ENCODE peak calls at places on chromosomes 7 and 10, in nine cellular contexts. One of them, this sample, is unnamed.

GRCh38 chr10:77274046-77274795 is 363.4 kb downstream of the KCNMA1 start:
- DNase-seq in uterus: peak; percentile 65
- DNase-seq in PC-3: peak; percentile 100
- DNase-seq in A549: no peak
- DNase-seq in gastrocnemius medialis: no peak
- DNase-seq in transverse colon: no peak
- DNase-seq in tibial artery: no peak
- DNase-seq in lower lobe of right lung: no peak
- DNase-seq in breast epithelium: no peak
- DNase-seq in this sample: no peak

GRCh38 chr10:113562108-113562507 is 9.3 kb downstream of the HABP2 start:
- DNase-seq in uterus: no peak
- DNase-seq in PC-3: no peak
- DNase-seq in A549: no peak
- DNase-seq in gastrocnemius medialis: peak; percentile 55
- DNase-seq in transverse colon: no peak
- DNase-seq in tibial artery: no peak
- DNase-seq in lower lobe of right lung: no peak
- DNase-seq in breast epithelium: no peak
- DNase-seq in this sample: no peak

GRCh38 chr10:128286413-128287097 is 160.3 kb upstream of the MKI67 start:
- DNase-seq in uterus: no peak
- DNase-seq in PC-3: no peak
- DNase-seq in A549: no peak
- DNase-seq in gastrocnemius medialis: no peak
- DNase-seq in transverse colon: no peak
- DNase-seq in tibial artery: no peak
- DNase-seq in lower lobe of right lung: no peak
- DNase-seq in breast epithelium: no peak
- DNase-seq in this sample: no peak

GRCh38 chr7:79872171-79872570 is 262.5 kb upstream of the GNAI1 start:
- DNase-seq in uterus: no peak
- DNase-seq in PC-3: no peak
- DNase-seq in A549: no peak
- DNase-seq in gastrocnemius medialis: no peak
- DNase-seq in transverse colon: no peak
- DNase-seq in tibial artery: no peak
- DNase-seq in lower lobe of right lung: no peak
- DNase-seq in breast epithelium: no peak
- DNase-seq in this sample: no peak

GRCh38 chr7:1592299-1592842 is 22.5 kb upstream of the PSMG3 start:
- DNase-seq in uterus: no peak
- DNase-seq in PC-3: no peak
- DNase-seq in A549: no peak
- DNase-seq in gastrocnemius medialis: no peak
- DNase-seq in transverse colon: no peak
- DNase-seq in tibial artery: no peak
- DNase-seq in lower lobe of right lung: no peak
- DNase-seq in breast epithelium: no peak
- DNase-seq in this sample: no peak

GRCh38 chr7:30880941-30881340 is 30.7 kb upstream of the AQP1 start:
- DNase-seq in uterus: no peak
- DNase-seq in PC-3: no peak
- DNase-seq in A549: no peak
- DNase-seq in gastrocnemius medialis: no peak
- DNase-seq in transverse colon: no peak
- DNase-seq in tibial artery: no peak
- DNase-seq in lower lobe of right lung: no peak
- DNase-seq in breast epithelium: no peak
- DNase-seq in this sample: no peak

GRCh38 chr10:84846646-84847045 is 518.3 kb downstream of the CCSER2 start:
- DNase-seq in uterus: no peak
- DNase-seq in PC-3: no peak
- DNase-seq in A549: no peak
- DNase-seq in gastrocnemius medialis: no peak
- DNase-seq in transverse colon: no peak
- DNase-seq in tibial artery: no peak
- DNase-seq in lower lobe of right lung: no peak
- DNase-seq in breast epithelium: no peak
- DNase-seq in this sample: no peak

GRCh38 chr7:28807396-28807994 is 150.6 kb downstream of the TRIL start:
- DNase-seq in uterus: no peak
- DNase-seq in PC-3: peak; percentile 54
- DNase-seq in A549: no peak
- DNase-seq in gastrocnemius medialis: no peak
- DNase-seq in transverse colon: no peak
- DNase-seq in tibial artery: no peak
- DNase-seq in lower lobe of right lung: no peak
- DNase-seq in breast epithelium: no peak
- DNase-seq in this sample: no peak

GRCh38 chr10:44386546-44387052 is 1.7 kb upstream of the CXCL12 start:
- DNase-seq in uterus: peak; percentile 68
- DNase-seq in PC-3: peak; percentile 73
- DNase-seq in A549: peak; percentile 48
- DNase-seq in gastrocnemius medialis: peak; percentile 55
- DNase-seq in transverse colon: peak; percentile 57
- DNase-seq in tibial artery: peak; percentile 77
- DNase-seq in lower lobe of right lung: no peak
- DNase-seq in breast epithelium: no peak
- DNase-seq in this sample: peak; percentile 4

GRCh38 chr7:139889186-139889871 is 60.3 kb downstream of the TBXAS1 start:
- DNase-seq in uterus: no peak
- DNase-seq in PC-3: peak; percentile 47
- DNase-seq in A549: no peak
- DNase-seq in gastrocnemius medialis: no peak
- DNase-seq in transverse colon: no peak
- DNase-seq in tibial artery: no peak
- DNase-seq in lower lobe of right lung: no peak
- DNase-seq in breast epithelium: no peak
- DNase-seq in this sample: no peak

GRCh38 chr10:117544729-117545140 is 2.2 kb downstream of the EMX2 start:
- DNase-seq in uterus: no peak
- DNase-seq in PC-3: no peak
- DNase-seq in A549: no peak
- DNase-seq in gastrocnemius medialis: no peak
- DNase-seq in transverse colon: no peak
- DNase-seq in tibial artery: peak; percentile 62
- DNase-seq in lower lobe of right lung: no peak
- DNase-seq in breast epithelium: no peak
- DNase-seq in this sample: no peak

GRCh38 chr7:89334785-89335184 is 539.2 kb upstream of the TEX47 start:
- DNase-seq in uterus: no peak
- DNase-seq in PC-3: peak; percentile 3
- DNase-seq in A549: peak; percentile 9
- DNase-seq in gastrocnemius medialis: no peak
- DNase-seq in transverse colon: no peak
- DNase-seq in tibial artery: no peak
- DNase-seq in lower lobe of right lung: no peak
- DNase-seq in breast epithelium: no peak
- DNase-seq in this sample: no peak

GRCh38 chr10:123993534-123994416 is 99.6 kb downstream of the CHST15 start:
- DNase-seq in uterus: no peak
- DNase-seq in PC-3: no peak
- DNase-seq in A549: no peak
- DNase-seq in gastrocnemius medialis: no peak
- DNase-seq in transverse colon: no peak
- DNase-seq in tibial artery: peak; percentile 60
- DNase-seq in lower lobe of right lung: no peak
- DNase-seq in breast epithelium: no peak
- DNase-seq in this sample: no peak

DNA sequence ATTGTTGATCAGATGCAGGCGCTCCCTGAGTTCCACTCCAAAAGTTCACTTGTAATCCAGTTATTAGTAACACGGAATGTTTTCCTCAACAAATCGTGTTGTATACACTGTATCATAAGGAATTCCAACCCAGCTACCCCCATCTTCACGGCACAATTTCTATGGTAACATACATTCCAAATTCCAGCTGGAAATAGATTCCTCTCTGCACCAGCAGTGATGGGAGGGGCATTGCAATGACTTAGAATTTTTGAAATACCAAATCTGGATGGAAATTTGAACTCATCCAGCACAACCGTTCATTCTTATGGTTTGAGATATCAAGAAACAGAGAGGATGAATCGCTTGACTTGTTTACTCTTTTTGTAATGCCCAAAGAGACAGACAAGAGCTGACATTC is 38.9 kb upstream of the RHEB start:
- DNase-seq in uterus: no peak
- DNase-seq in PC-3: no peak
- DNase-seq in A549: no peak
- DNase-seq in gastrocnemius medialis: no peak
- DNase-seq in transverse colon: no peak
- DNase-seq in tibial artery: no peak
- DNase-seq in lower lobe of right lung: no peak
- DNase-seq in breast epithelium: no peak
- DNase-seq in this sample: no peak
- H3K27ac ChIP-seq in uterus: no peak overlapping the region
- H3K27ac ChIP-seq in PC-3: no peak overlapping the region
- H3K27ac ChIP-seq in A549: no peak overlapping the region
- H3K27ac ChIP-seq in gastrocnemius medialis: no peak overlapping the region
- H3K27ac ChIP-seq in transverse colon: no peak overlapping the region
- H3K27ac ChIP-seq in tibial artery: no peak overlapping the region
- H3K27ac ChIP-seq in lower lobe of right lung: no peak overlapping the region
- H3K27ac ChIP-seq in breast epithelium: no peak overlapping the region
- H3K27ac ChIP-seq in this sample: no peak overlapping the region

GRCh38 chr10:101137271-101137670 is 6.2 kb downstream of the TLX1 start:
- DNase-seq in uterus: no peak
- DNase-seq in PC-3: no peak
- DNase-seq in A549: no peak
- DNase-seq in gastrocnemius medialis: no peak
- DNase-seq in transverse colon: no peak
- DNase-seq in tibial artery: no peak
- DNase-seq in lower lobe of right lung: no peak
- DNase-seq in breast epithelium: no peak
- DNase-seq in this sample: no peak

GRCh38 chr10:101140084-101140949 is 9.2 kb downstream of the TLX1 start:
- DNase-seq in uterus: no peak
- DNase-seq in PC-3: no peak
- DNase-seq in A549: no peak
- DNase-seq in gastrocnemius medialis: no peak
- DNase-seq in transverse colon: no peak
- DNase-seq in tibial artery: no peak
- DNase-seq in lower lobe of right lung: no peak
- DNase-seq in breast epithelium: no peak
- DNase-seq in this sample: no peak

GRCh38 chr10:101140950-101141621 is 10.0 kb downstream of the TLX1 start:
- DNase-seq in uterus: no peak
- DNase-seq in PC-3: no peak
- DNase-seq in A549: no peak
- DNase-seq in gastrocnemius medialis: no peak
- DNase-seq in transverse colon: no peak
- DNase-seq in tibial artery: no peak
- DNase-seq in lower lobe of right lung: no peak
- DNase-seq in breast epithelium: no peak
- DNase-seq in this sample: no peak

GRCh38 chr10:101138788-101139420 is 7.8 kb downstream of the TLX1 start:
- DNase-seq in uterus: no peak
- DNase-seq in PC-3: no peak
- DNase-seq in A549: no peak
- DNase-seq in gastrocnemius medialis: no peak
- DNase-seq in transverse colon: no peak
- DNase-seq in tibial artery: no peak
- DNase-seq in lower lobe of right lung: no peak
- DNase-seq in breast epithelium: no peak
- DNase-seq in this sample: no peak

DNA sequence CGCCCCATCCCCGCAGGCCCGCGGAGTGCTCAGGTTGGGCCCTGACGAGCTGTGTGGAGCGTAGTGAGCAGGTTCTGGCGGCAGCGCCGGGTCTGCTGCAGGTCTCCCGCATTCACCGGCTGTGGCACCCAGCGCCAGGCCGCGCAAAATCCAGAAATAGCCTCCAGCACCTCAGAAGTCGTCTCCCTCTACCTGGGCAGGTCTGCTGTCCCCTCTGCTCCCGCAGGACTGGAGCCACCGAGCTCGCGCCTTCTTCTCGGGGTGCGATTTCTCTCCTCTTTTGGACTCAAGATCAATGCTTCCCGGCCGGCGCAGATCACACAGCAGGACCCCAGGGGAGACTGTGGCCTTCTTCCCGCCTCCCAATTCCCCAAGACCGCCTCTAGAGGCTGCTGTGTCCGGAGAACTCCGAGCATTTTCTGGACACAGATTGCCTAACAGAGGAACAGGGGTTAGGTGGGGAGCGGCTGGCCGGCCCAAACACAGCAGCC is 8.4 kb downstream of the TLX1 start:
- DNase-seq in uterus: no peak
- DNase-seq in PC-3: no peak
- DNase-seq in A549: no peak
- DNase-seq in gastrocnemius medialis: no peak
- DNase-seq in transverse colon: no peak
- DNase-seq in tibial artery: no peak
- DNase-seq in lower lobe of right lung: no peak
- DNase-seq in breast epithelium: no peak
- DNase-seq in this sample: no peak
- TF ChIP-seq CTCF in uterus: no peak
- TF ChIP-seq CTCF in PC-3: no peak
- TF ChIP-seq CTCF in A549: no peak
- TF ChIP-seq CTCF in gastrocnemius medialis: no peak
- TF ChIP-seq CTCF in transverse colon: no peak
- TF ChIP-seq CTCF in tibial artery: peak; percentile 4
- TF ChIP-seq CTCF in lower lobe of right lung: no peak
- TF ChIP-seq CTCF in breast epithelium: no peak
- TF ChIP-seq CTCF in this sample: no peak

DNA sequence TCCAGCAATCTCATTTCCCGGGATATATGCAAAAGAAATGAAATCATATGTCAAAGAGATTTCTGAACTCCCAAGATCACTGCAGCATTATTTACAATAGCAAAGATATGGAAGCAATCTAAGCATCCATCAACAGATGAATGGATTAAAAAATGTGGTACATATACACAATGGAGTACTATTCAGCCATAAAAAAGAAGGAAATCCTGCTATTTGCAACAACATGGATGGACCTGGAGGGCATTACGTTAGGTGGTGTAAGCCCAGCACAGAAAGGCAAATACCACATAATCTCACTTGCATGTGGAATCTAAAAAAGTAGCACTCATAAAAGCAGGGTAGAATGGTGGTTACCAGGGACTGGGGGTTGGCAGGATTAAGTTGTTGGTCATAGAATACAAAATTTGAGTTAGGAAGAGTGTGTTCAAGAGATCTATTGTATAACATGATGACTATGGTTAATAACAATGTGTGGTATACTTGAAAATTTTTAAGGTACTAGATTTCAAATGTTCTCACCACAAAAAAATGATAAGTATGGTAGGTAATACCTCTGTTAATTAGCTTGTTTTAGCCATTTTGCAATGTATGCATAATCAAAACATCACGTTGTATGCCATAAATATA is 32.9 kb upstream of the EIF5AL1 start:
- DNase-seq in uterus: no peak
- DNase-seq in PC-3: peak; percentile 56
- DNase-seq in A549: no peak
- DNase-seq in gastrocnemius medialis: no peak
- DNase-seq in transverse colon: no peak
- DNase-seq in tibial artery: no peak
- DNase-seq in lower lobe of right lung: no peak
- DNase-seq in breast epithelium: no peak
- DNase-seq in this sample: no peak
- H3K9me3 ChIP-seq in uterus: no peaks in the 10 kb centered on the region
- H3K9me3 ChIP-seq in PC-3: no peaks in the 10 kb centered on the region
- H3K9me3 ChIP-seq in A549: peaks cover 2% of the 10 kb centered on the region
- H3K9me3 ChIP-seq in gastrocnemius medialis: no peaks in the 10 kb centered on the region
- H3K9me3 ChIP-seq in transverse colon: no peaks in the 10 kb centered on the region
- H3K9me3 ChIP-seq in tibial artery: no peaks in the 10 kb centered on the region
- H3K9me3 ChIP-seq in lower lobe of right lung: no peaks in the 10 kb centered on the region
- H3K9me3 ChIP-seq in breast epithelium: no peaks in the 10 kb centered on the region
- H3K9me3 ChIP-seq in this sample: no peaks in the 10 kb centered on the region

GRCh38 chr7:105673367-105674188 is 92.3 kb upstream of the EFCAB10 start:
- DNase-seq in uterus: no peak
- DNase-seq in PC-3: peak; percentile 33
- DNase-seq in A549: no peak
- DNase-seq in gastrocnemius medialis: peak; percentile 81
- DNase-seq in transverse colon: peak; percentile 33
- DNase-seq in tibial artery: no peak
- DNase-seq in lower lobe of right lung: peak; percentile 79
- DNase-seq in breast epithelium: no peak
- DNase-seq in this sample: no peak
- H3K27ac ChIP-seq in uterus: no peak overlapping the region
- H3K27ac ChIP-seq in PC-3: no peak overlapping the region
- H3K27ac ChIP-seq in A549: no peak overlapping the region
- H3K27ac ChIP-seq in gastrocnemius medialis: peak overlapping the region; percentile 77
- H3K27ac ChIP-seq in transverse colon: peak overlapping the region; percentile 11
- H3K27ac ChIP-seq in tibial artery: no peak overlapping the region
- H3K27ac ChIP-seq in lower lobe of right lung: peak overlapping the region; percentile 49
- H3K27ac ChIP-seq in breast epithelium: peak overlapping the region; percentile 66
- H3K27ac ChIP-seq in this sample: no peak overlapping the region